ENCODE peak calls at places on chromosomes 12 and 14, in seven cellular contexts. Q is activated T-helper 1 cell treated with anti-CD3 and anti-CD28 coated beads, Interleukin-2, amount 50 U/mL, for 16 hours; D is NCI-H2029 treated with DMSO at 0.1 percent for 48 hours; K is GM10248; Y is omental fat pad; J is SW480; S is NB4. G is an unnamed sample.

GRCh38 chr14:65222434-65222833 is 120.1 kb upstream of the MAX start:
- DNase-seq in Q (no peak), D (no peak), K (peak; percentile 68), Y (no peak), J (peak; percentile 41), S (peak; percentile 72), G (no peak)

GRCh38 chr14:53851394-53852056 is 105.1 kb downstream of the BMP4 start:
- DNase-seq in Q (no peak), D (no peak), K (no peak), Y (no peak), J (no peak), S (no peak), G (no peak)

GRCh38 chr14:102993523-102993922 is 63.8 kb downstream of the CDC42BPB start:
- DNase-seq in Q (no peak), D (no peak), K (no peak), Y (no peak), J (peak; percentile 81), S (peak; percentile 76), G (no peak)

GRCh38 chr12:3173912-3174311 is 96.7 kb downstream of the TSPAN9 start:
- DNase-seq in Q (no peak), D (no peak), K (no peak), Y (no peak), J (no peak), S (no peak), G (no peak)

GRCh38 chr12:30784508-30784907 is 29.8 kb upstream of the CAPRIN2 start:
- DNase-seq in Q (no peak), D (no peak), K (no peak), Y (no peak), J (no peak), S (no peak), G (no peak)

GRCh38 chr14:103137721-103138482 is 14.6 kb downstream of the TNFAIP2 start:
- DNase-seq in Q (no peak), D (no peak), K (no peak), Y (no peak), J (no peak), S (no peak), G (no peak)

GRCh38 chr12:12976366-12976765 is 23.7 kb downstream of the HEBP1 start:
- DNase-seq in Q (no peak), D (no peak), K (no peak), Y (no peak), J (no peak), S (no peak), G (no peak)

GRCh38 chr14:33774866-33775519 is 175.9 kb downstream of the EGLN3 start:
- DNase-seq in Q (no peak), D (no peak), K (no peak), Y (no peak), J (no peak), S (no peak), G (no peak)

GRCh38 chr12:131097247-131098177 is 143.8 kb downstream of the ADGRD1 start:
- DNase-seq in Q (no peak), D (no peak), K (no peak), Y (no peak), J (no peak), S (no peak), G (no peak)

GRCh38 chr12:81329088-81329487 is 251.2 kb downstream of the ACSS3 start:
- DNase-seq in Q (no peak), D (no peak), K (no peak), Y (no peak), J (peak; percentile 8), S (peak; percentile 46), G (no peak)

GRCh38 chr14:104971447-104972240 is 6.5 kb downstream of the AHNAK2 start:
- DNase-seq in Q (no peak), D (no peak), K (no peak), Y (no peak), J (no peak), S (no peak), G (no peak)

GRCh38 chr12:87323369-87323768 is 705.8 kb downstream of the C12orf50 start:
- DNase-seq in Q (no peak), D (no peak), K (no peak), Y (no peak), J (no peak), S (no peak), G (no peak)

GRCh38 chr14:69261761-69262331 is 1.9 kb downstream of the GALNT16 start:
- DNase-seq in Q (no peak), D (no peak), K (no peak), Y (no peak), J (peak; percentile 25), S (peak; percentile 16), G (no peak)

GRCh38 chr12:54937376-54937775 is 47.2 kb downstream of the TESPA1 start:
- DNase-seq in Q (no peak), D (no peak), K (no peak), Y (no peak), J (no peak), S (no peak), G (no peak)

GRCh38 chr14:91352101-91352500 is 65.5 kb downstream of the CCDC88C start:
- DNase-seq in Q (no peak), D (peak; percentile 8), K (no peak), Y (no peak), J (no peak), S (no peak), G (no peak)

GRCh38 chr14:106578479-106578878 is 1052.1 kb downstream of the TMEM121 start:
- DNase-seq in Q (no peak), D (no peak), K (no peak), Y (no peak), J (no peak), S (peak; percentile 20), G (no peak)

GRCh38 chr14:51219473-51220448 is 20.3 kb upstream of the TMX1 start:
- DNase-seq in Q (no peak), D (peak; percentile 83), K (no peak), Y (no peak), J (no peak), S (peak; percentile 45), G (no peak)

GRCh38 chr12:22667122-22667521 is 42.2 kb downstream of the ETNK1 start:
- DNase-seq in Q (no peak), D (no peak), K (no peak), Y (no peak), J (no peak), S (no peak), G (no peak)

GRCh38 chr12:52925717-52926595 is 21.1 kb upstream of the KRT8 start:
- DNase-seq in Q (no peak), D (peak; percentile 97), K (no peak), Y (no peak), J (peak; percentile 100), S (no peak), G (no peak)

GRCh38 chr14:40581264-40581663 is 1025.4 kb upstream of the LRFN5 start:
- DNase-seq in Q (no peak), D (no peak), K (no peak), Y (no peak), J (no peak), S (no peak), G (no peak)

GRCh38 chr12:40013847-40014246 is 92.0 kb downstream of the SLC2A13 start:
- DNase-seq in Q (no peak), D (no peak), K (no peak), Y (no peak), J (no peak), S (no peak), G (no peak)

GRCh38 chr12:43750814-43751213 is 7.8 kb downstream of the PUS7L start:
- DNase-seq in Q (no peak), D (no peak), K (no peak), Y (no peak), J (no peak), S (no peak), G (no peak)

GRCh38 chr14:33986804-33987203 is 35.9 kb upstream of the EGLN3 start:
- DNase-seq in Q (no peak), D (no peak), K (no peak), Y (no peak), J (peak; percentile 66), S (peak; percentile 36), G (no peak)

GRCh38 chr12:54723653-54724256 is 75.6 kb upstream of the DCD start:
- DNase-seq in Q (no peak), D (peak; percentile 15), K (no peak), Y (no peak), J (peak; percentile 30), S (peak; percentile 45), G (no peak)

GRCh38 chr12:113837059-113837458 is 129.1 kb downstream of the RBM19 start:
- DNase-seq in Q (no peak), D (no peak), K (no peak), Y (no peak), J (no peak), S (no peak), G (peak; percentile 20)

GRCh38 chr12:10101042-10101579 is 2.3 kb upstream of the CLEC1A start:
- DNase-seq in Q (no peak), D (no peak), K (no peak), Y (no peak), J (no peak), S (no peak), G (no peak)

GRCh38 chr12:42090899-42091298 is 53.8 kb downstream of the GXYLT1 start:
- DNase-seq in Q (no peak), D (no peak), K (no peak), Y (no peak), J (no peak), S (no peak), G (no peak)

GRCh38 chr12:15631007-15631715 is 158.0 kb downstream of the EPS8 start:
- DNase-seq in Q (no peak), D (no peak), K (no peak), Y (no peak), J (no peak), S (no peak), G (no peak)